ENCODE peak calls at places on chromosomes 7 and 10, in six cellular contexts. One of them, this sample, is unnamed.

GRCh38 chr7:28853150-28853549 is 105.0 kb downstream of the TRIL start:
- DNase-seq in WTC11: no peak
- DNase-seq in GM13976: no peak
- DNase-seq in thoracic aorta: no peak
- DNase-seq in cardiac fibroblast: no peak
- DNase-seq in nephron progenitor cell: no peak
- DNase-seq in this sample: no peak

GRCh38 chr7:22352812-22353340 is 4.1 kb downstream of the RAPGEF5 start:
- DNase-seq in nephron progenitor cell: no peak
- DNase-seq in GM13976: no peak
- DNase-seq in thoracic aorta: no peak
- DNase-seq in WTC11: no peak
- DNase-seq in cardiac fibroblast: no peak
- DNase-seq in this sample: no peak

GRCh38 chr7:27091936-27092752 is 3.7 kb downstream of the HOXA1 start:
- DNase-seq in cardiac fibroblast: no peak
- DNase-seq in nephron progenitor cell: peak
- DNase-seq in thoracic aorta: no peak
- DNase-seq in WTC11: peak
- DNase-seq in GM13976: no peak
- DNase-seq in this sample: no peak

GRCh38 chr7:137804819-137805218 is 42.0 kb downstream of the DGKI start:
- DNase-seq in thoracic aorta: no peak
- DNase-seq in nephron progenitor cell: no peak
- DNase-seq in cardiac fibroblast: no peak
- DNase-seq in GM13976: no peak
- DNase-seq in WTC11: no peak
- DNase-seq in this sample: no peak

GRCh38 chr7:70154521-70155180 is 556.4 kb downstream of the AUTS2 start:
- DNase-seq in nephron progenitor cell: no peak
- DNase-seq in thoracic aorta: no peak
- DNase-seq in cardiac fibroblast: no peak
- DNase-seq in GM13976: no peak
- DNase-seq in WTC11: no peak
- DNase-seq in this sample: no peak

GRCh38 chr10:44394696-44395383 is 9.9 kb upstream of the CXCL12 start:
- DNase-seq in cardiac fibroblast: no peak
- DNase-seq in thoracic aorta: no peak
- DNase-seq in nephron progenitor cell: no peak
- DNase-seq in WTC11: no peak
- DNase-seq in GM13976: no peak
- DNase-seq in this sample: no peak

GRCh38 chr10:4606856-4607636 is 219.0 kb upstream of the AKR1E2 start:
- DNase-seq in WTC11: no peak
- DNase-seq in thoracic aorta: no peak
- DNase-seq in nephron progenitor cell: no peak
- DNase-seq in cardiac fibroblast: no peak
- DNase-seq in GM13976: no peak
- DNase-seq in this sample: no peak

GRCh38 chr10:111076682-111077661 is at the start of gene ADRA2A:
- DNase-seq in WTC11: peak
- DNase-seq in thoracic aorta: no peak
- DNase-seq in nephron progenitor cell: peak
- DNase-seq in GM13976: peak
- DNase-seq in cardiac fibroblast: peak
- DNase-seq in this sample: peak

GRCh38 chr10:50417486-50417905 is 166.2 kb upstream of the ASAH2 start:
- DNase-seq in GM13976: no peak
- DNase-seq in cardiac fibroblast: peak
- DNase-seq in thoracic aorta: no peak
- DNase-seq in nephron progenitor cell: no peak
- DNase-seq in WTC11: no peak
- DNase-seq in this sample: no peak

GRCh38 chr7:139731802-139732470 is 45.9 kb downstream of the HIPK2 start:
- DNase-seq in WTC11: no peak
- DNase-seq in thoracic aorta: peak
- DNase-seq in GM13976: no peak
- DNase-seq in nephron progenitor cell: no peak
- DNase-seq in cardiac fibroblast: peak
- DNase-seq in this sample: peak

GRCh38 chr7:73615886-73616285 is 8.4 kb downstream of the MLXIPL start:
- DNase-seq in GM13976: no peak
- DNase-seq in cardiac fibroblast: peak
- DNase-seq in nephron progenitor cell: no peak
- DNase-seq in thoracic aorta: no peak
- DNase-seq in WTC11: no peak
- DNase-seq in this sample: no peak

GRCh38 chr10:21510218-21511070 is 15.0 kb downstream of the SKIDA1 start:
- DNase-seq in nephron progenitor cell: peak
- DNase-seq in cardiac fibroblast: no peak
- DNase-seq in WTC11: peak
- DNase-seq in GM13976: no peak
- DNase-seq in thoracic aorta: no peak
- DNase-seq in this sample: no peak

GRCh38 chr7:112108984-112109383 is 97.2 kb downstream of the DOCK4 start:
- DNase-seq in thoracic aorta: no peak
- DNase-seq in cardiac fibroblast: no peak
- DNase-seq in nephron progenitor cell: no peak
- DNase-seq in GM13976: no peak
- DNase-seq in WTC11: no peak
- DNase-seq in this sample: no peak

GRCh38 chr10:49534670-49535381 is 4.1 kb downstream of the ERCC6 start:
- DNase-seq in cardiac fibroblast: peak
- DNase-seq in thoracic aorta: no peak
- DNase-seq in GM13976: peak
- DNase-seq in nephron progenitor cell: no peak
- DNase-seq in WTC11: no peak
- DNase-seq in this sample: no peak

GRCh38 chr10:102420443-102420809 is 210 bp upstream of the FBXL15 start:
- DNase-seq in GM13976: peak
- DNase-seq in WTC11: peak
- DNase-seq in cardiac fibroblast: no peak
- DNase-seq in nephron progenitor cell: peak
- DNase-seq in thoracic aorta: no peak
- DNase-seq in this sample: peak

GRCh38 chr7:114740095-114740494 is 181.8 kb upstream of the MDFIC start:
- DNase-seq in WTC11: no peak
- DNase-seq in cardiac fibroblast: no peak
- DNase-seq in GM13976: no peak
- DNase-seq in nephron progenitor cell: no peak
- DNase-seq in thoracic aorta: no peak
- DNase-seq in this sample: no peak

DNA sequence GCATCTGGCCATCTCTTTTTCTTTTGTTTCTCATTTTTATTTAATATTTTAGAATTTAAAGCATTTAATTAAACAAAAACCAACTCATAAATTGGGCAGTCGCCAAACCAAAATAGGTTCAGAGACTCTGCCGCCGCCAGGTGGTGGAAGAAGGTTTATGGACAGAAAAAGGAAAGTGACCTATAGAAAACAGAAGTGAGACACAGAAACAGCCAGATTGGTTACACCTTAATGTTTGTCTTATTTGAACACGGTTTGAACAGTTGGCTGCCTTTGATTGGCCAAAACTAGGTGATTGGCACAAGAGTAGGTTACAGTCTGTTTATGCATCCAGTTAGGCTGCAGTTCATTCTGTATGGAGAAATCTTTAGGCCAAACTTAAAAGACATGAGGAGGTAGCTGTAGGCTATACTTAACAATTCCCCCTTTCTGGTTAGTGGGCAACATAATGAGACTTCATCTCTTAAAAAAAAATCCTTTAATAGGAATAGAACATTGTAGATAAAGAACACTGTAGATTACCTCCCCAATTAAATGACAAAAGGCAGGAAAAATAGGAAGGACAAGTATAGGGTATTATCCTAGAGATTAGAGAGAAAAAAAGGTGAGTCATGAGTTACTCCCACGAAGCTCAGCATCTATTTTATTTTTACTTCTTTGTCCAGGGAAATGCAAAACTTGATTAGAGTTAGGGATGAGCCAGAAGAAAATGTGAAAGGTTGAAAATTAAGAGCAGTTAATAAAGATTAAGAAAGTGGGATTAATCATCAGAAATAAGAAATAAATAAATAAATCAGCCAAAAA is 23.9 kb upstream of the CYCS start:
- DNase-seq in thoracic aorta: no peak
- DNase-seq in WTC11: no peak
- DNase-seq in GM13976: no peak
- DNase-seq in cardiac fibroblast: no peak
- DNase-seq in nephron progenitor cell: no peak
- DNase-seq in this sample: no peak
- TF ChIP-seq CTCF in thoracic aorta: no peak
- TF ChIP-seq CTCF in WTC11: no peak
- TF ChIP-seq CTCF in GM13976: no peak
- TF ChIP-seq CTCF in cardiac fibroblast: no peak
- TF ChIP-seq CTCF in nephron progenitor cell: no peak
- TF ChIP-seq CTCF in this sample: no peak

DNA sequence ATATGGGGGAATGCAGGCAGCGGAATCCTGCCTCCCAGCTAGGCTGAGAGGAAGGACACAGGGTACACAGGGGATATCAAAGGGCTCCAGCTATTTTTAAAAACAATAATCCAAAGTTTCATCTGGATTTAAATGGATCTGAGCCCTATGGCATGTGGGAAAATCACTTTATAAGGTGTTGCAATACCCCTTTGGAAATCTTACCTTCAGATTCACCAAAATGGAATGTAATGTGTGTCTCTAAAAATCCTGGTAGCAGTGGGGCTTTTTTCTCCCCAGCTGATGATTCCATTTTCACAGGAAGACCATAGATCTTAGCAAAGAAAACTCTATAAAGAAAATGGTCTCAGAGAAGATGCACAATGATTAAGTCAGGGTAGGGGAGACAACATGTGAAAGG is 722.2 kb downstream of the PARD3 start:
- DNase-seq in thoracic aorta: no peak
- DNase-seq in GM13976: no peak
- DNase-seq in cardiac fibroblast: peak
- DNase-seq in WTC11: no peak
- DNase-seq in nephron progenitor cell: no peak
- DNase-seq in this sample: no peak
- TF ChIP-seq CTCF in thoracic aorta: no peak
- TF ChIP-seq CTCF in GM13976: no peak
- TF ChIP-seq CTCF in cardiac fibroblast: no peak
- TF ChIP-seq CTCF in WTC11: no peak
- TF ChIP-seq CTCF in nephron progenitor cell: no peak
- TF ChIP-seq CTCF in this sample: no peak

DNA sequence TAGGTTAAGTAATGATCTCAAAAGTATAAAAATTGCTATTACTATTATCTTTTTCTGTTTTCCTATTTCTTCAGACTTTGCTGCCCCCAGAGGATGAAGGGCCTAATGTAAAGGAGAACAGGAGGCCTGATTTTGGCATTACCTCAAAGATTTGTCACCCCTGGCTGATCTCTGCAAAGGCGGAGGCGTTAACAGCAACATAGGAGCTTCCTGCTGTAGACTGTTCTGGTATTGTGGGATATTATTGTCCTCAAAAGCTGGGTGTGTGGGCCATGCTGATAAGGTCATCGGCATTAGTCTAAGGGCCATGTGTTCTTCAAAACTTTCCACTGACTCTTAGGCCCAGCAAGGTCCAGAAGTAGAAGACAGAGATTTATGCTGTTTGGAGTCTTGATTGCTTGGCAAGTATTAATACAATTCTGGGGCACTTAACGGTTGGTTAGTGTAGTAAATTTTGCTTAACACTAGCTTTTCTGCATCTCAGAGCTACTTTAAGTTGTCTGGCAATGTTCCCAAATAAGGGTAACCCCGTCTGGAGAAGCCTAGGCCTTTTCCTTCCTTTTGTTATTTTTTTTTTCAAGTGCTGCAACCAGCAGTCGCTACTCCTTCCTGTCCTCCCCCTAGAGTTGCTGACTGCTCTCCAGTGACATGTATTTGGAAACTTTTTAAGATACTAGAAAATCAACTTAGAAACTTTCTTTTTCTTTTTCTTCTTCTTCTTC is 14.0 kb upstream of the ENTPD1 start:
- DNase-seq in GM13976: peak
- DNase-seq in thoracic aorta: no peak
- DNase-seq in cardiac fibroblast: peak
- DNase-seq in nephron progenitor cell: no peak
- DNase-seq in WTC11: no peak
- DNase-seq in this sample: no peak
- TF ChIP-seq CTCF in GM13976: peak
- TF ChIP-seq CTCF in thoracic aorta: no peak
- TF ChIP-seq CTCF in cardiac fibroblast: peak
- TF ChIP-seq CTCF in nephron progenitor cell: no peak
- TF ChIP-seq CTCF in WTC11: no peak
- TF ChIP-seq CTCF in this sample: no peak

DNA sequence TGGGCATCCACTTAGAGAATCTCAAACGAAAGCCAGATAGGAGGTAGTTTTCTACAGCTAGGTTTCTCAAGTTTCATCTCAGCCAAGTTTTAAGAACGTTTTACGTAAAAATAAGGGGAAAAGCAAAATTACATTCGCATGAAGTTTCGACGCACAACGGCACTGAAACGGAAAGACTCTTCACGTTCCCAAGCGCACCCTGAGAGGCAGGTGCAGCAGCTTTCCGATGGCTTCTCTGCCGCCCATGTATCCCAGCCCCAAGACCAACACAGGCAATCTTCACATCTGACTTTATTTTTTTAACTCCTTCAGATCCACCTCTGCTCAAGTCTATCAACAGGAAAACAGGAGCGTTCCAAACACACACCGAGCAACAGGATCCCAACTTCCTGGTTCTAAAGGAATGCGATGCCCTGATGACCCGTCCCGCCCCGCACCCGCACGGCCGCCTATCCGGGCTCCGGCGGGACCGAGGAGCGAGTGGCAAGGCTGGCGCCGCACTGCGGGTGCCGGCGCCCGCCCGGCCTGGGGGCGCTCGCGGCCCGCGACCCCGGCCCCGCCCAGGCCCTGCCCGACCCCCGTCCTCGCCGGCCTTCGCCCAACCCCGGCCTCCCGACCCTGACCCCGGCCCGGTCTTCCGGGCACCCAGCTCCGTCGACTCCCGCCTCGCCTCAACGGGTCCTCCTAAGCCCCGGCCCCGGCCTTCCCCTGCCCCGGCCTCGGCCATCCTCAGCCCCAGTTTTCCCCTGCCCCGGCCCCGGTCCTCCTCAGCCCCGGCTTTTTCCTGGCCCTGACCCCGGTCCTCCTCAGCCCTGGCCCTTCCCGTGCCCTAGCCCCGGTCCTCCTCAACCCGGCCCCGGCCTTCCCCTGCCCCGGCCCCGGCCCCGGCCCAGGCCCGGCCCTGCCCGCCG is 835 bp downstream of the LARP4B start:
- DNase-seq in cardiac fibroblast: peak
- DNase-seq in thoracic aorta: no peak
- DNase-seq in WTC11: peak
- DNase-seq in GM13976: no peak
- DNase-seq in nephron progenitor cell: peak
- DNase-seq in this sample: peak
- TF ChIP-seq CTCF in cardiac fibroblast: no peak
- TF ChIP-seq CTCF in thoracic aorta: no peak
- TF ChIP-seq CTCF in WTC11: no peak
- TF ChIP-seq CTCF in GM13976: no peak
- TF ChIP-seq CTCF in nephron progenitor cell: no peak
- TF ChIP-seq CTCF in this sample: no peak

This sample was measured in Calu3.